ENCODE peak calls at places on chromosomes 11 and 22, in seven cellular contexts. X, R, W, V, H, Q and K are unnamed samples.

GRCh38 chr11:17602105-17603001 is 55.3 kb downstream of the OTOG start:
- DNase-seq in X (no peak), R (no peak), W (no peak), V (no peak), H (no peak), Q (peak), K (no peak)

GRCh38 chr22:47495102-47495501 is 732.7 kb downstream of the TBC1D22A start:
- DNase-seq in X (no peak), R (no peak), W (no peak), V (no peak), H (no peak), Q (no peak), K (no peak)

GRCh38 chr11:78045851-78046485 is 17.7 kb upstream of the THRSP start:
- DNase-seq in X (peak), R (no peak), W (no peak), V (peak), H (peak), Q (peak), K (no peak)

GRCh38 chr11:1844221-1845094 is 5.7 kb downstream of the TNNI2 start:
- DNase-seq in X (peak), R (no peak), W (no peak), V (peak), H (peak), Q (peak), K (no peak)

GRCh38 chr11:115180272-115180671 is 323.9 kb downstream of the CADM1 start:
- DNase-seq in X (no peak), R (no peak), W (no peak), V (no peak), H (no peak), Q (no peak), K (no peak)

GRCh38 chr11:16001899-16002426 is 354.4 kb downstream of the SOX6 start:
- DNase-seq in X (peak), R (peak), W (peak), V (no peak), H (no peak), Q (peak), K (peak)

GRCh38 chr11:113242767-113243397 is 71.5 kb upstream of the TTC12 start:
- DNase-seq in X (peak), R (no peak), W (peak), V (no peak), H (no peak), Q (no peak), K (no peak)

GRCh38 chr22:32686354-32686753 is 115.2 kb upstream of the TIMP3 start:
- DNase-seq in X (no peak), R (no peak), W (no peak), V (no peak), H (no peak), Q (no peak), K (no peak)

GRCh38 chr11:34168642-34169051 is 63.2 kb downstream of the NAT10 start:
- DNase-seq in X (peak), R (no peak), W (no peak), V (no peak), H (no peak), Q (no peak), K (no peak)

GRCh38 chr11:67356867-67357561 is 3.7 kb upstream of the POLD4 start:
- DNase-seq in X (peak), R (no peak), W (no peak), V (peak), H (peak), Q (peak), K (no peak)

GRCh38 chr11:726278-726915 is 20.4 kb downstream of the EPS8L2 start:
- DNase-seq in X (peak), R (no peak), W (no peak), V (peak), H (no peak), Q (peak), K (no peak)

GRCh38 chr11:117842131-117842941 is 17.8 kb upstream of the FXYD2 start:
- DNase-seq in X (no peak), R (no peak), W (no peak), V (peak), H (no peak), Q (peak), K (no peak)

GRCh38 chr22:29907753-29908515 is 25.0 kb downstream of the MTMR3 start:
- DNase-seq in X (peak), R (peak), W (peak), V (peak), H (peak), Q (peak), K (peak)

GRCh38 chr11:113057038-113057437 is 95.8 kb downstream of the NCAM1 start:
- DNase-seq in X (no peak), R (no peak), W (no peak), V (no peak), H (no peak), Q (no peak), K (no peak)

GRCh38 chr11:128235446-128235845 is 351.9 kb downstream of the ETS1 start:
- DNase-seq in X (peak), R (no peak), W (no peak), V (no peak), H (no peak), Q (no peak), K (no peak)

GRCh38 chr11:134665571-134666268 is 253.7 kb upstream of the B3GAT1 start:
- DNase-seq in X (no peak), R (no peak), W (no peak), V (no peak), H (no peak), Q (no peak), K (no peak)

GRCh38 chr11:68837583-68838571 is 3.8 kb downstream of the CPT1A start:
- DNase-seq in X (no peak), R (no peak), W (no peak), V (no peak), H (no peak), Q (no peak), K (no peak)

GRCh38 chr11:102026975-102027374 is 20.3 kb upstream of the CFAP300 start:
- DNase-seq in X (no peak), R (no peak), W (no peak), V (no peak), H (no peak), Q (no peak), K (no peak)

GRCh38 chr22:22697377-22698120 is 53.1 kb downstream of the GGTLC2 start:
- DNase-seq in X (no peak), R (no peak), W (no peak), V (peak), H (no peak), Q (no peak), K (no peak)

GRCh38 chr11:11706022-11706421 is 84.2 kb upstream of the GALNT18 start:
- DNase-seq in X (no peak), R (no peak), W (no peak), V (no peak), H (no peak), Q (no peak), K (no peak)

GRCh38 chr11:30992513-30992849 is 377.1 kb downstream of the DCDC1 start:
- DNase-seq in X (no peak), R (no peak), W (no peak), V (peak), H (no peak), Q (no peak), K (no peak)

GRCh38 chr11:118092907-118093571 is 6.3 kb upstream of the SMIM35 start:
- DNase-seq in X (no peak), R (no peak), W (no peak), V (peak), H (no peak), Q (no peak), K (no peak)

GRCh38 chr11:926341-926916 is 759 bp downstream of the AP2A2 start:
- DNase-seq in X (peak), R (no peak), W (peak), V (peak), H (no peak), Q (no peak), K (peak)

GRCh38 chr11:68767672-68768071 is 16.4 kb upstream of the TESMIN start:
- DNase-seq in X (no peak), R (no peak), W (no peak), V (no peak), H (no peak), Q (no peak), K (no peak)

GRCh38 chr11:40921256-40921655 is 538.2 kb downstream of the LRRC4C start:
- DNase-seq in X (no peak), R (no peak), W (no peak), V (no peak), H (no peak), Q (no peak), K (no peak)

GRCh38 chr22:22316589-22316988 is 72.0 kb downstream of the VPREB1 start:
- DNase-seq in X (no peak), R (no peak), W (no peak), V (no peak), H (no peak), Q (no peak), K (no peak)

GRCh38 chr11:40240284-40240683 is 1219.2 kb downstream of the LRRC4C start:
- DNase-seq in X (no peak), R (no peak), W (no peak), V (no peak), H (no peak), Q (no peak), K (no peak)

GRCh38 chr11:57800444-57801184 is 39.0 kb downstream of the CTNND1 start:
- DNase-seq in X (peak), R (peak), W (no peak), V (peak), H (no peak), Q (no peak), K (no peak)

GRCh38 chr11:115893701-115894100 is 389.5 kb upstream of the CADM1 start:
- DNase-seq in X (no peak), R (no peak), W (no peak), V (no peak), H (no peak), Q (no peak), K (no peak)

GRCh38 chr11:45048870-45049825 is 97.3 kb upstream of the PRDM11 start:
- DNase-seq in X (no peak), R (no peak), W (no peak), V (no peak), H (peak), Q (no peak), K (no peak)

GRCh38 chr11:36195496-36196346 is 93.5 kb downstream of the COMMD9 start:
- DNase-seq in X (no peak), R (peak), W (no peak), V (no peak), H (no peak), Q (no peak), K (no peak)

GRCh38 chr11:6229911-6230310 is 4.5 kb downstream of the FHIP1B start:
- DNase-seq in X (no peak), R (no peak), W (no peak), V (no peak), H (no peak), Q (no peak), K (no peak)

GRCh38 chr11:126385991-126386728 is 30.7 kb downstream of the ST3GAL4 start:
- DNase-seq in X (no peak), R (no peak), W (no peak), V (no peak), H (no peak), Q (no peak), K (no peak)

GRCh38 chr11:1750840-1751520 is 585 bp upstream of the IFITM10 start:
- DNase-seq in X (no peak), R (no peak), W (no peak), V (no peak), H (no peak), Q (no peak), K (no peak)

GRCh38 chr11:396511-396947 is 2.5 kb downstream of the PKP3 start:
- DNase-seq in X (no peak), R (no peak), W (no peak), V (no peak), H (no peak), Q (no peak), K (no peak)

GRCh38 chr11:111399187-111400031 is 20.3 kb upstream of the POU2AF1 start:
- DNase-seq in X (no peak), R (no peak), W (no peak), V (no peak), H (no peak), Q (no peak), K (no peak)
- TF ChIP-seq CTCF in X (no peak), R (no peak), W (no peak), V (no peak), H (no peak), Q (no peak), K (no peak)

DNA sequence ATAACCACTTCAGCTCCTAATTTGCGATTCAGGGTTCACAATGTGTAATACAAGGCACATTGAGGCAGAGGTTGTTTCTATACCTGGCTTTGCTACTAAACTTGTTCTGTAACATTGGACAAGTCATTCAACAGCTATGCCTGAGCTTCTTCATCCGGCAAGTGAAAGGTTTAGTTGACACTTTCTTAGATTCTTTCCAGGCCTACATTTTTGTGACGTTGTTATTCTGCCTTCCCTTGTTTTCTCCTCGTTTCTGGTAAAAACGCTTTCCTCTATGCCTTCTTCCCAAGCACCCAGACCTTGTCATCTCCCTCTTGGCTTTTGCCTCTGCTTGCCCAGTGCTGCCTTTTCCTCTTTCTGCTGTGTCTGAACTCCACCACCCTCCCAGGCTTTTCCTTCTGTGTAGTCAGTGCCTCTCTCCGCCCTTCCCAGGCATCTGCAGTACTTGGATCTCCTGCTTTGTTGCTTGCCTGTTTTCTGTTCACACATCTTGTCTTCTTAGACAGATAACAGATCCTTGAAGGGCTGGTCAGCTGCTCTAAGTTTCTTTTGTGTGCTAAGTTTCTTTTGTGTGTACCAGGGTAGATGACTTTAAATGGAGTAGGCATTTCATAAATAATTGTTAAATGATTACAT is 1.4 kb upstream of the AMOTL1 start:
- DNase-seq in X (no peak), R (no peak), W (no peak), V (peak), H (no peak), Q (no peak), K (no peak)
- H3K4me3 ChIP-seq in X (no peak), R (no peak), W (no peak), V (no peak), H (no peak), Q (no peak), K (no peak)

DNA sequence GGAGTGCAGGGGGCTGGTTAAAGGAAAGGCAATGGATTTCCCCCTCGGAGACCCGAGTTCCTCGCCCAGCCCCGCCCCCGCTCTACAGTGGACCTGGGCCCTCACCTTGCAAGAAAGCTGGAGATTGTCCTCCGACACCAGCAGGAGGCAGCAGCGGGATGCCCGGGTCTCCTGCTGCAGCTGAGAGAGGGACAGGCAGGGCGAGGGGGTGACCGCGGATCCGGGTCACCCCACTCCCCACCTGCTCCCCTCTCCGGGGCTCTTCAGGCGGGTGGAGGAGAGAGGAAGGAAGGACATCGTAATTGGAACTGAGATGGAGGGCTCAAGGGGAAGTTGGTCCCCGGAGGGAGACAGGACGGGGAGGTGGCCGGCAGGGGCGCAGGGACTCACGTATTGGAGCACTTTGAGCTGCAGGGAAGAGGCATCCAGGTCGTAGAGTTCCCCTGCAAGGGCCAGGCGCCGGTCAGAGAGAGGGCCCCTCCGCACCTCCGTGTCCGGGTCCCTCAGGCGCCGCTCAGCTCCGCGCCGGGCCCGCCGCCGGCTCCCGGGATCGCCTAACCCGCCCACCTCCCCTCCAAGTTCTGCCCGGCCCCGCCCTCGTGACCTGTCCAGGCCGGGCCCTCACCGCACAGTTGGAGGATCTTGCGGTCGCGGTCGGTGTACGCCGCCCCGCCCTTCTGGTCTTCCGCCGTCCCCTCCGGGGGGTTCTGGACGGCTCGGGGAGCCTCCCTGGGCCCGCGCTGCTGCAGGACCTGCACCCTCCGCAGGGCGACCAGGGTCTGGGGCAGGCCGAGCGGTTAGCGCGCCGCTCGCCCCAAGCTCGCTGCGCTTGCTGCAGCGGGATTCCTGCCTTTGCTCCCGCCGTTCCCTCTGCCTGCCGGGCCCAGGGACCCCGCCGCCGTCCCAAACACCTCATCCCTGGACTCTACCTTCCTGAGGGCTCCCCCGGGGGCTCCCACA is 84.1 kb downstream of the PDE2A start:
- DNase-seq in X (peak), R (no peak), W (no peak), V (peak), H (peak), Q (no peak), K (no peak)
- TF ChIP-seq CTCF in X (peak), R (peak), W (peak), V (peak), H (peak), Q (no peak), K (peak)

GRCh38 chr11:74612877-74613276 is 20.5 kb downstream of the POLD3 start:
- DNase-seq in X (no peak), R (no peak), W (peak), V (no peak), H (no peak), Q (no peak), K (no peak)

GRCh38 chr11:74611369-74611861 is 19.0 kb downstream of the POLD3 start:
- DNase-seq in X (peak), R (no peak), W (peak), V (peak), H (no peak), Q (no peak), K (peak)

GRCh38 chr11:74615988-74616387 is 23.6 kb downstream of the POLD3 start:
- DNase-seq in X (no peak), R (no peak), W (no peak), V (no peak), H (no peak), Q (no peak), K (no peak)

GRCh38 chr11:74620537-74620936 is 28.2 kb downstream of the POLD3 start:
- DNase-seq in X (no peak), R (no peak), W (no peak), V (no peak), H (no peak), Q (no peak), K (peak)

DNA sequence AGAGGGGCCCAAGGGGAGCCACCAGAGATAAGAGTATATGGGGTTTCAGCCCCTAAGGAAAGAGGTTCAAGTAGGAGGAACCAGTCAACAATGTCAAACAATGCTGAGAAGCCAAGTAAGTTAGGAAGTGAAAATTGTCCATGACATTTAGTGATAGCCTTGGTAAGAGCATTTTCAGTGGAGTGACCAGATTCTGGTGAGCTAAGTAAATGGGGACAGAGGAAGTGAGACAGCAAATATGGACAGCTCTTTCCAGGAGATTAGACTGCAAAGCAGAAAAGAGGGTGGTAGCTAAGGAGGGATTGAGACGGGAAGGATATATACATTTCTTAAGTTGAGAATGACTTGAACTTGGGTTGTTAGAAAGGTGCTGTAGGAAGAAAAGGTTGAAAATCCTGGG is 22.9 kb downstream of the POLD3 start:
- DNase-seq in X (no peak), R (no peak), W (no peak), V (peak), H (no peak), Q (no peak), K (no peak)
- H3K4me3 ChIP-seq in X (no peak), R (no peak), W (no peak), V (no peak), H (no peak), Q (no peak), K (no peak)

GRCh38 chr11:65726660-65727059 is 6.1 kb upstream of the RNASEH2C start:
- DNase-seq in X (no peak), R (no peak), W (no peak), V (peak), H (no peak), Q (no peak), K (no peak)
- TF ChIP-seq CTCF in X (no peak), R (peak), W (peak), V (peak), H (peak), Q (no peak), K (no peak)

DNA sequence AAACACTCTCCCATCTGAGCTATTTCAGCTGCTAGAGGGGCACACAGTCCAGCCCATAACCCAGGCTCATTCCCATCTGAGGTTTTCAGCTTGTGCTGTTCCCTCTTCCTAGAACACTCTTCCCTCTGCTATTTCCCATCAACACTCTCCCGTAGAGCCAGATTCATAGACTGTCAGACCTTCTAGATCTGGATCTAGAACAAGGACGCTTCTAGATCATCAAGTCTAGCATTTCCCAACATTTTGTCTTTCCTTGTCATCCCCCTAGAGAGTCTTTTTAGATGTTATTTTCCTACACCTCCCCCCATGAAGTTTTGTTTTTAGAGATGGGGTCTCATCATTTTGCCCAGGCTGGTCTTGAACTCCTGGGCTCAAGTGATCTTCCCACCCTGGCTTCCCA is 13.4 kb downstream of the CRYBA4 start:
- DNase-seq in X (no peak), R (no peak), W (no peak), V (no peak), H (no peak), Q (no peak), K (no peak)
- H3K4me3 ChIP-seq in X (no peak), R (no peak), W (no peak), V (no peak), H (no peak), Q (no peak), K (no peak)

GRCh38 chr11:119782021-119782420 is 53.0 kb upstream of the NECTIN1 start:
- DNase-seq in X (no peak), R (no peak), W (no peak), V (no peak), H (no peak), Q (no peak), K (no peak)
- TF ChIP-seq CTCF in X (no peak), R (no peak), W (no peak), V (peak), H (no peak), Q (no peak), K (no peak)